ENCODE peak calls at places on chromosomes 2 and 18, in ten cellular contexts. G is LHCN-M2, M is T-cell, K is colonic mucosa, N is frontal cortex, Q is occipital lobe, T is RPMI8226, W is GM04504, S is nephron progenitor cell, C is BJ. L is an unnamed sample.
A peak's percentile ranks its signal among the peaks of the same experiment; 100 is the strongest.

GRCh38 chr2:73998451-73998850 is 13.7 kb downstream of the TET3 start:
- DNase-seq in T (no peak), S (no peak), G (no peak), C (no peak), Q (peak; percentile 69), M (peak; percentile 52), N (no peak), W (no peak), K (no peak), L (no peak)

GRCh38 chr2:74532222-74532621 is 2.5 kb downstream of the HTRA2 start:
- DNase-seq in C (no peak), W (no peak), N (no peak), M (no peak), T (peak; percentile 40), Q (no peak), S (no peak), K (no peak), G (peak; percentile 57), L (no peak)

GRCh38 chr2:223526106-223526505 is 76.1 kb downstream of the SCG2 start:
- DNase-seq in N (no peak), G (peak; percentile 66), M (no peak), W (no peak), S (no peak), K (no peak), Q (no peak), T (no peak), C (no peak), L (no peak)

GRCh38 chr18:25019086-25019860 is 332.7 kb downstream of the ZNF521 start:
- DNase-seq in G (no peak), T (no peak), S (no peak), Q (no peak), K (no peak), N (no peak), W (no peak), C (no peak), M (no peak), L (no peak)

GRCh38 chr2:37458133-37458532 is 113.7 kb downstream of the QPCT start:
- DNase-seq in C (no peak), S (no peak), K (no peak), N (no peak), M (no peak), T (no peak), G (no peak), Q (no peak), W (no peak), L (no peak)

GRCh38 chr2:200698217-200698616 is 112.4 kb downstream of the AOX1 start:
- DNase-seq in N (no peak), W (no peak), T (no peak), K (no peak), Q (no peak), C (no peak), M (no peak), G (no peak), S (no peak), L (no peak)

GRCh38 chr18:62717850-62718229 is 2.5 kb downstream of the PHLPP1 start:
- DNase-seq in W (no peak), N (no peak), Q (no peak), C (no peak), T (peak; percentile 38), M (no peak), S (no peak), K (no peak), G (no peak), L (no peak)

GRCh38 chr2:32565902-32566301 is 61.9 kb upstream of the TTC27 start:
- DNase-seq in G (no peak), M (no peak), C (no peak), K (no peak), T (no peak), W (no peak), N (no peak), S (no peak), Q (no peak), L (no peak)

GRCh38 chr2:65823511-65823910 is 391.1 kb upstream of the SPRED2 start:
- DNase-seq in M (no peak), N (no peak), W (no peak), Q (no peak), G (no peak), K (no peak), C (no peak), T (no peak), S (no peak), L (no peak)

GRCh38 chr2:776517-776916 is 99.3 kb upstream of the TMEM18 start:
- DNase-seq in G (no peak), Q (no peak), N (no peak), T (peak; percentile 9), K (no peak), C (no peak), W (no peak), M (no peak), S (no peak), L (no peak)